ENCODE peak calls at places on chromosomes 13 and 19, in eight cellular contexts. J is A549, V is ovary, T is tibial nerve, E is suprapubic skin, Z is heart left ventricle, K is esophagus muscularis mucosa, U is H1. C is an unnamed sample.

GRCh38 chr13:39037410-39037879 is 444 bp downstream of the PROSER1 start:
- DNase-seq in J (no peak), V (no peak), T (no peak), E (peak), Z (no peak), K (no peak), U (no peak), C (no peak)

GRCh38 chr19:13953021-13953531 is 767 bp downstream of the DCAF15 start:
- DNase-seq in J (peak), V (no peak), T (no peak), E (peak), Z (peak), K (no peak), U (no peak), C (peak)

GRCh38 chr19:45587873-45588272 is 3.3 kb upstream of the OPA3 start:
- DNase-seq in J (peak), V (no peak), T (no peak), E (no peak), Z (no peak), K (no peak), U (no peak), C (no peak)

GRCh38 chr19:48365602-48366001 is 1.4 kb downstream of the SYNGR4 start:
- DNase-seq in J (no peak), V (no peak), T (no peak), E (no peak), Z (no peak), K (no peak), U (no peak), C (no peak)

GRCh38 chr13:40318366-40318765 is 348.1 kb downstream of the FOXO1 start:
- DNase-seq in J (no peak), V (peak), T (no peak), E (no peak), Z (peak), K (peak), U (no peak), C (no peak)

GRCh38 chr19:15324791-15325519 is 7.4 kb downstream of the BRD4 start:
- DNase-seq in J (no peak), V (no peak), T (no peak), E (peak), Z (peak), K (no peak), U (no peak), C (no peak)

GRCh38 chr13:23321534-23322241 is 111.8 kb downstream of the SACS start:
- DNase-seq in J (peak), V (no peak), T (no peak), E (peak), Z (peak), K (no peak), U (no peak), C (peak)

GRCh38 chr19:42291437-42291815 is 10.5 kb upstream of the PRR19 start:
- DNase-seq in J (no peak), V (no peak), T (no peak), E (no peak), Z (no peak), K (no peak), U (no peak), C (no peak)

GRCh38 chr13:33080962-33081655 is 64.9 kb downstream of the KL start:
- DNase-seq in J (peak), V (no peak), T (no peak), E (no peak), Z (no peak), K (no peak), U (no peak), C (no peak)

GRCh38 chr13:32811297-32811800 is 204.9 kb upstream of the KL start:
- DNase-seq in J (no peak), V (no peak), T (no peak), E (no peak), Z (no peak), K (peak), U (no peak), C (no peak)

GRCh38 chr19:48695743-48696352 is at the start of gene FUT2:
- DNase-seq in J (no peak), V (no peak), T (no peak), E (no peak), Z (no peak), K (no peak), U (no peak), C (no peak)

GRCh38 chr13:100115693-100116254 is 26.9 kb downstream of the PCCA start:
- DNase-seq in J (no peak), V (no peak), T (no peak), E (no peak), Z (no peak), K (no peak), U (no peak), C (no peak)

GRCh38 chr19:16944626-16945363 is 56.0 kb downstream of the F2RL3 start:
- DNase-seq in J (no peak), V (no peak), T (no peak), E (no peak), Z (peak), K (no peak), U (no peak), C (peak)

GRCh38 chr19:41893899-41894298 is 10.9 kb downstream of the ARHGEF1 start:
- DNase-seq in J (peak), V (no peak), T (no peak), E (no peak), Z (no peak), K (no peak), U (no peak), C (no peak)

GRCh38 chr13:113148940-113149503 is 9.4 kb upstream of the PROZ start:
- DNase-seq in J (no peak), V (no peak), T (no peak), E (no peak), Z (no peak), K (no peak), U (no peak), C (peak)

GRCh38 chr13:46184277-46184699 is 2.3 kb upstream of the LCP1 start:
- DNase-seq in J (peak), V (no peak), T (no peak), E (peak), Z (no peak), K (no peak), U (peak), C (no peak)

GRCh38 chr19:45160870-45161714 is at the start of gene NKPD1:
- DNase-seq in J (no peak), V (no peak), T (no peak), E (no peak), Z (no peak), K (no peak), U (no peak), C (peak)

GRCh38 chr13:111423168-111423785 is 102.8 kb downstream of the TEX29 start:
- DNase-seq in J (no peak), V (no peak), T (no peak), E (no peak), Z (no peak), K (no peak), U (no peak), C (no peak)

GRCh38 chr13:43514326-43514725 is 272.4 kb downstream of the ENOX1 start:
- DNase-seq in J (no peak), V (no peak), T (no peak), E (no peak), Z (no peak), K (no peak), U (no peak), C (no peak)

GRCh38 chr13:73932091-73932490 is 202.1 kb downstream of the KLF12 start:
- DNase-seq in J (no peak), V (no peak), T (no peak), E (no peak), Z (no peak), K (no peak), U (no peak), C (no peak)
- TF ChIP-seq POLR2A in J (no peak), V (no peak), T (no peak), E (no peak), Z (no peak), K (no peak), U (no peak), C (no peak)

GRCh38 chr19:28601723-28602440 is 611.1 kb downstream of the UQCRFS1 start:
- DNase-seq in J (no peak), V (no peak), T (no peak), E (no peak), Z (no peak), K (no peak), U (no peak), C (no peak)
- TF ChIP-seq POLR2A in J (no peak), V (no peak), T (no peak), E (no peak), Z (no peak), K (no peak), U (no peak), C (no peak)

GRCh38 chr19:52369463-52370340 is at the start of gene ZNF880:
- DNase-seq in J (peak), V (peak), T (peak), E (peak), Z (peak), K (peak), U (peak), C (peak)
- TF ChIP-seq POLR2A in J (no peak), V (peak), T (peak), E (no peak), Z (no peak), K (no peak), U (peak), C (no peak)

DNA sequence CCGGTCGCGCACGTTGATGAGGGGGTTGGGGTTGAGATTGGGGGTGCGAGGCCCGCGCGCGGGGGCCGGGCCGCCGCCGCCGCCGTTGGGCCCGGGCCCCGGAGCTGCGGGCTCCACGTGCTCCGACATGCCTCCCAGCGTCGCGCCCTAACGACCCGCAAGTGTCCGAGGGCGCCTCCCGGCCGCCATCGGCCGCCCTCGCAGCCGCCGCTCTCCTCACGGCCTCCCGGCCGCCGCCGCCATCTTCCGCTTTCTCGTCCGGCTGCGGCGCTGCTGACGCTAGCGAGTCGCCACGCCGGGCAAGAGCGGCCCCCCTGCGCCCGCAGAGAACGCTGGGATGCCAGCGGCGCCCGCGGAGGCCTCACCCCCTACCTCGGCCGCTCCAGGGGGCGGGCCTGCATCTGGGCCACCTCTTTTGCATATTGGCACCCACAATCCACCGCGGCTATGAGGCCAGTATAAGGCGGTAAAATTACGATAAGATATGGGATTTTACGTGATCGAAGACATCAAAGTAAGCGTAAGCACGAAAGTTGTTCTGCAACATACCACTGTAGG is at the start of gene TMEM259:
- DNase-seq in J (peak), V (peak), T (peak), E (peak), Z (peak), K (peak), U (peak), C (peak)
- TF ChIP-seq POLR2A in J (peak), V (peak), T (peak), E (no peak), Z (no peak), K (no peak), U (no peak), C (no peak)

GRCh38 chr19:10270616-10271394 is at the start of gene ICAM1:
- DNase-seq in J (no peak), V (peak), T (peak), E (peak), Z (peak), K (peak), U (no peak), C (peak)
- TF ChIP-seq POLR2A in J (no peak), V (peak), T (peak), E (peak), Z (no peak), K (peak), U (peak), C (no peak)

GRCh38 chr19:50657672-50658437 is 8.6 kb downstream of the C19orf81 start:
- DNase-seq in J (peak), V (peak), T (peak), E (peak), Z (peak), K (peak), U (peak), C (peak)

GRCh38 chr19:50657222-50657669 is 8.0 kb downstream of the C19orf81 start:
- DNase-seq in J (no peak), V (no peak), T (no peak), E (no peak), Z (no peak), K (no peak), U (no peak), C (no peak)

GRCh38 chr19:50659318-50660082 is 10.3 kb downstream of the C19orf81 start:
- DNase-seq in J (no peak), V (no peak), T (no peak), E (no peak), Z (no peak), K (no peak), U (no peak), C (no peak)

GRCh38 chr19:50660083-50660366 is 10.8 kb downstream of the C19orf81 start:
- DNase-seq in J (no peak), V (no peak), T (no peak), E (no peak), Z (no peak), K (no peak), U (no peak), C (no peak)

DNA sequence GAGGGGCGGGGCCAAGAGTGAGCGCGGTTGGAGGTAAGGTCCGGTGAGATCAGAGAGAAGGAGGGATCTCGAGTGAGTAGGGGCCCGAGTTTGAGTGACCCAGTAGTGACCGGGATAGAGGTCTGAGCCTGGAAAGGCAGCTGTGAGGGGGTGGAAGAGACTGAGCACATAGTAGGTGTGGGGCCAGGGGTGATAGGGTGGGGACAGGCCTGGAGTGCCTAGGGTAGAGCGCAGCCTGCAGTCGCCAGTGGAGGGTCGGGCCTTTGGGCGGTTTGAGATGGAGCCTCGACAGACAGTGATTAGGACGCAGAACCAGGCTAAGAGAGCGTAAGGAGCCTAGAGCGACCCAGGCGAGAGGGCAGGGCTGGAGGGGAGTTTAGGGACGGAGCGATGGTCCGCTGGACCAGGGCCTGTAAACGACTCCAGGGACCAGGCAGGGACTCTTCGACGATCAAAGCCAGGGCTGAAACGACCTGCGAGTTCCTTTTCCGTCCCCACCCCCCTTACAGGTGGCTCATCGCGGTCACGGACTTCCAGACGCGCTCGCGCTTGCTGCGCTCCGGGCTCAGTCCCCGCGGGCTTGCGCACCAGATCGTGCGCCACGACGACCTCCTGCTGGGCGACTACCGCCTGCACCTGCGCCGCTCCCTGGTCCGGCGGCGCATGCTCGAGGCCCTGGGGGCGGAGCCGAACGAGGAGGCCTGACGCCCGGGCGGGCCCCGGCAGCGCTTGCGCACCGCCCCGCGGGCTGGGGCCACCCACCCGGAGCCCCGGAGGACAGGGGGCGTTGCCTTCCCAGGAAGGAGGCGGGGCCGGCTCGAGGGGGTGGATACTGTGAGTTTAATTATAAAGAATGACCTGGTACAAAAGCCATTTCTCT is 9.4 kb downstream of the C19orf81 start:
- DNase-seq in J (peak), V (peak), T (no peak), E (no peak), Z (peak), K (no peak), U (peak), C (peak)
- TF ChIP-seq POLR2A in J (peak), V (no peak), T (peak), E (no peak), Z (no peak), K (no peak), U (peak), C (no peak)